ENCODE peak calls at places on chromosomes 7 and 10, in nine cellular contexts. A is AG08395; L is Right ventricle myocardium superior; S is mesendoderm; J is NCI-H1417; V is activated CD8-positive, alpha-beta memory T cell treated with anti-CD3 and anti-CD28 coated beads for 1 hour; H is kidney epithelial cell; W is hippocampal formation; U is pons. K is an unnamed sample.

GRCh38 chr10:12980080-12980656 is 21.3 kb downstream of the CCDC3 start:
- DNase-seq in H (no peak), S (no peak), V (no peak), L (no peak), J (peak), A (no peak), U (no peak), W (no peak), K (no peak)

GRCh38 chr7:27586825-27587224 is 75.9 kb downstream of the HIBADH start:
- DNase-seq in L (no peak), V (no peak), S (no peak), A (peak), J (peak), H (no peak), U (peak), W (no peak), K (no peak)

GRCh38 chr10:8473205-8473604 is 418.7 kb downstream of the GATA3 start:
- DNase-seq in V (no peak), U (no peak), W (no peak), A (no peak), J (no peak), L (no peak), H (no peak), S (no peak), K (no peak)

GRCh38 chr10:122515588-122516231 is 44.8 kb upstream of the DMBT1 start:
- DNase-seq in V (peak), L (no peak), J (no peak), U (no peak), H (peak), S (no peak), A (peak), W (no peak), K (no peak)

GRCh38 chr7:128791968-128792319 is at the start of gene CCDC136:
- DNase-seq in V (no peak), J (peak), A (peak), W (no peak), L (no peak), H (no peak), U (no peak), S (no peak), K (peak)

GRCh38 chr7:94449151-94449725 is 54.5 kb downstream of the COL1A2 start:
- DNase-seq in S (peak), W (peak), A (peak), J (peak), U (peak), V (no peak), L (no peak), H (peak), K (peak)

GRCh38 chr7:43481905-43482678 is 100.8 kb upstream of the STK17A start:
- DNase-seq in A (peak), S (no peak), V (no peak), U (no peak), W (peak), H (no peak), L (no peak), J (no peak), K (no peak)

GRCh38 chr7:142711722-142712616 is 37.3 kb upstream of the PRSS1 start:
- DNase-seq in A (peak), U (no peak), S (peak), J (peak), W (no peak), L (no peak), H (no peak), V (no peak), K (peak)

GRCh38 chr7:68678196-68678595 is 920.1 kb upstream of the AUTS2 start:
- DNase-seq in H (no peak), U (no peak), J (no peak), S (no peak), L (no peak), A (no peak), V (no peak), W (no peak), K (no peak)

GRCh38 chr7:106089647-106090046 is 22.5 kb downstream of the SYPL1 start:
- DNase-seq in J (no peak), U (no peak), V (no peak), S (no peak), H (no peak), A (no peak), W (no peak), L (no peak), K (no peak)

GRCh38 chr7:7438851-7439250 is 96.8 kb downstream of the COL28A1 start:
- DNase-seq in S (peak), L (no peak), J (no peak), U (no peak), A (peak), H (peak), V (no peak), W (no peak), K (no peak)

GRCh38 chr10:13095929-13096328 is 4.0 kb upstream of the OPTN start:
- DNase-seq in J (no peak), U (no peak), S (no peak), W (no peak), V (no peak), H (no peak), A (no peak), L (no peak), K (no peak)